ENCODE peak calls at places on chromosomes 7 and 10, in eight cellular contexts. S, L, D, E, B, P, W and H are unnamed samples.

GRCh38 chr7:130925136-130925794 is 191.3 kb upstream of the KLF14 start:
- DNase-seq in D (no peak), S (no peak), W (no peak), L (no peak), E (no peak), P (no peak), B (peak; percentile 23), H (no peak)

GRCh38 chr10:36469585-36469984 is 655.8 kb upstream of the ANKRD30A start:
- DNase-seq in L (no peak), W (no peak), S (no peak), E (peak; percentile 40), B (no peak), D (no peak), P (no peak), H (no peak)

GRCh38 chr10:35409094-35409582 is 72.8 kb downstream of the CCNY start:
- DNase-seq in L (no peak), B (no peak), W (no peak), P (no peak), S (no peak), E (peak; percentile 39), D (no peak), H (peak; percentile 84)

GRCh38 chr10:113854757-113855626 is 531 bp downstream of the NHLRC2 start:
- DNase-seq in E (peak; percentile 88), W (peak; percentile 65), L (peak; percentile 47), P (no peak), D (peak; percentile 32), S (peak; percentile 56), B (peak; percentile 73), H (peak; percentile 46)

GRCh38 chr7:112770051-112770450 is 20.1 kb downstream of the TMEM168 start:
- DNase-seq in S (no peak), W (no peak), L (no peak), E (no peak), D (no peak), P (no peak), B (peak; percentile 38), H (no peak)

GRCh38 chr10:131692686-131693334 is 208.0 kb upstream of the PPP2R2D start:
- DNase-seq in E (no peak), L (no peak), W (no peak), D (no peak), B (no peak), P (no peak), S (no peak), H (no peak)

GRCh38 chr7:43648725-43649406 is 66.0 kb downstream of the STK17A start:
- DNase-seq in S (no peak), L (peak; percentile 78), P (no peak), E (peak; percentile 65), W (no peak), D (peak; percentile 96), B (no peak), H (peak; percentile 17)

GRCh38 chr7:142231716-142232115 is 26.1 kb downstream of the PRSS58 start:
- DNase-seq in P (peak; percentile 8), B (peak; percentile 25), D (no peak), W (no peak), L (no peak), S (peak; percentile 98), E (no peak), H (peak; percentile 23)

GRCh38 chr7:158568974-158569857 is 18.4 kb downstream of the PTPRN2 start:
- DNase-seq in S (no peak), P (no peak), D (no peak), B (no peak), L (no peak), W (no peak), E (no peak), H (peak; percentile 13)

GRCh38 chr7:158563911-158564647 is 23.5 kb downstream of the PTPRN2 start:
- DNase-seq in W (no peak), D (no peak), L (no peak), P (no peak), S (no peak), B (no peak), E (no peak), H (no peak)

GRCh38 chr7:158564648-158565005 is 23.0 kb downstream of the PTPRN2 start:
- DNase-seq in W (no peak), P (no peak), L (no peak), D (no peak), B (no peak), S (no peak), E (peak; percentile 17), H (no peak)

GRCh38 chr7:158569858-158570239 is 17.8 kb downstream of the PTPRN2 start:
- DNase-seq in L (no peak), B (no peak), D (no peak), P (no peak), E (no peak), W (no peak), S (no peak), H (no peak)

DNA sequence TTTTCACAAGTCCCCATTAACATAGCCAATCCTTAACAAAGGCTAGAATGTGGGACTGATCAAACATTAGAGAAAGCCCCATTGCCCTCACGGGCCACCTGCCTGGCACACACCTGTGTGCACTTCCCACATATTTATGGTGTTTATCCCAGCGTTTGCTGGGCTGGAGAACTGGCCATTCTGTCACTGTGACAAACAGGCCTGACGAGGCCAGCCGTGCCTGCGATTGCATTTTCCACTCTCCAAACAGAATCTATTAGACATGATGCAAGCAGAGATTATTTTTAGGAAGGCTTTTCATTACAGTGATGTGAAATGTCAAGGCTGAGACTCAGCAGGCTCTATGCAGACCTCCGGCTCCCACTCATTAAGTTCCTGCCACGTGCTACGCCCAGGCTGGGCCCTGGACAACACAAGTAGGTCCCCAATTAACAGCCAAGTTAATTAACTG is 20.4 kb downstream of the PTPRN2 start:
- DNase-seq in B (no peak), E (no peak), D (no peak), S (no peak), L (no peak), W (no peak), P (no peak), H (no peak)
- H3K9me3 ChIP-seq in B (no peaks in the 10 kb centered on the region), E (no peaks in the 10 kb centered on the region), D (no peaks in the 10 kb centered on the region), S (no peaks in the 10 kb centered on the region), L (no peaks in the 10 kb centered on the region), W (no peaks in the 10 kb centered on the region), P (peaks cover 2% of the 10 kb centered on the region), H (no peaks in the 10 kb centered on the region)

GRCh38 chr10:119656760-119657159 is 5.6 kb downstream of the BAG3 start:
- DNase-seq in E (no peak), D (no peak), P (no peak), L (no peak), S (no peak), W (no peak), B (no peak), H (no peak)

GRCh38 chr10:119658274-119658673 is 7.1 kb downstream of the BAG3 start:
- DNase-seq in E (peak; percentile 70), W (peak; percentile 83), B (peak; percentile 92), D (no peak), L (no peak), S (no peak), P (no peak), H (peak; percentile 96)

GRCh38 chr10:119655566-119656001 is 4.4 kb downstream of the BAG3 start:
- DNase-seq in S (no peak), L (peak; percentile 62), E (peak; percentile 87), P (no peak), W (no peak), D (no peak), B (peak; percentile 68), H (peak; percentile 60)

GRCh38 chr10:119659951-119660350 is 8.8 kb downstream of the BAG3 start:
- DNase-seq in E (no peak), B (peak; percentile 34), L (no peak), D (no peak), W (no peak), S (no peak), P (no peak), H (no peak)

DNA sequence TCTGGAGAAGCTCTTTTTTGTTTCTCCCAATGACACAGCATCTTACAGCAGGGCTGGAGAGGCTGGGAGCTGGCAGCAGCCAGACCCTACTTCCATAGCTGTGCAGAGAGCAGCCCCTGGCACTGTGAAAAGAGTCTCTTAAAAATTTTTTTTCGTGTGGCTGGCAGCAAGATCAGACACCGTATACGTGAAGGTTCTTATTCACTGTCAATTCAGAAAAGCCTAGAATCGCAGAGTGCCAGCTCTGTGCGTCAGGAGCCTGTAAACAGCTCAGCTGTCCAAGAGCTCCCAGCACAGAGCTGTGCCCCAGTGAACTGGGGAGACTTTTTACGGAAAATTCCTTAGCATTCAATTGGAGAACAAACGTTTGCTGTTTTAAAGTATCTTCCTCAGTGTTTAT is 6.5 kb downstream of the BAG3 start:
- DNase-seq in B (peak; percentile 41), L (no peak), S (no peak), D (no peak), W (no peak), E (no peak), P (no peak), H (peak; percentile 82)
- H3K36me3 ChIP-seq in B (no peaks in the 10 kb centered on the region), L (peaks cover 13% of the 10 kb centered on the region), S (no peaks in the 10 kb centered on the region), D (no peaks in the 10 kb centered on the region), W (peaks cover 14% of the 10 kb centered on the region), E (peaks cover 71% of the 10 kb centered on the region), P (peaks cover 56% of the 10 kb centered on the region), H (peaks cover 79% of the 10 kb centered on the region)

DNA sequence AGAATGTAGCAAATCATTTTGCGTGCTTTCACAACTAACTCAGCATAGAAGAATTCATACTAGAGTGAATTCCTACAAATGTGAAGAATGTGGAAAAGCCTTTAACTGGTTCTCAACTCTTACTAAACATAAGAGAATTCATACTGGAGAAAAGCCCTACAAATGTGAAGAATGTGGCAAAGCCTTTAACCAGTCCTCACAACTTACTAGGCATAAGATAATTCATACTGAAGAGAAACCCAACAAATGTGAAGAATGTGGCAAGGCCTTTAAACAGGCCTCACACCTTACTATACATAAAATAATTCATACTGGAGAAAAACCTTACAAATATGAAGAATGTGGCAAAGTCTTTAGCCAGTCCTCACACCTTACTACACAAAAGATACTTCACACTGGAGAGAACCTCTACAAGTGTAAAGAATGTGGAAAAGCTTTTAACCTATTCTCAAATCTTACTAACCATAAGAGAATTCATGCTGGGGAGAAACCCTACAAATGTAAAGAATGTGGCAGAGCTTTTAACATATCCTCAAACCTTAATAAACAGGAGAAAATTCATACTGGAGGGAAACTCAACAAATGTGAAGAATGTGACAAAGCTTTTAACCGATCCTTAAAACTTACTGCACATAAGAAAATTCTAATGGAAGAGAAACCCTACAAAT is 40.8 kb downstream of the ZNF107 start:
- DNase-seq in P (no peak), B (no peak), L (no peak), E (no peak), W (no peak), S (no peak), D (no peak), H (no peak)
- H3K9me3 ChIP-seq in P (peaks cover 8% of the 10 kb centered on the region), B (peaks cover 34% of the 10 kb centered on the region), L (peaks cover 26% of the 10 kb centered on the region), E (peaks cover 19% of the 10 kb centered on the region), W (peaks cover 96% of the 10 kb centered on the region), S (peaks cover 44% of the 10 kb centered on the region), D (no peaks in the 10 kb centered on the region), H (peaks cover 36% of the 10 kb centered on the region)

GRCh38 chr10:127018766-127019165 is 113.5 kb downstream of the DOCK1 start:
- DNase-seq in S (no peak), D (no peak), E (no peak), P (no peak), B (no peak), L (no peak), W (no peak), H (no peak)
- H3K36me3 ChIP-seq in S (no peaks in the 10 kb centered on the region), D (no peaks in the 10 kb centered on the region), E (peaks cover 43% of the 10 kb centered on the region), P (peaks cover 81% of the 10 kb centered on the region), B (no peaks in the 10 kb centered on the region), L (no peaks in the 10 kb centered on the region), W (peaks cover 36% of the 10 kb centered on the region), H (no peaks in the 10 kb centered on the region)

DNA sequence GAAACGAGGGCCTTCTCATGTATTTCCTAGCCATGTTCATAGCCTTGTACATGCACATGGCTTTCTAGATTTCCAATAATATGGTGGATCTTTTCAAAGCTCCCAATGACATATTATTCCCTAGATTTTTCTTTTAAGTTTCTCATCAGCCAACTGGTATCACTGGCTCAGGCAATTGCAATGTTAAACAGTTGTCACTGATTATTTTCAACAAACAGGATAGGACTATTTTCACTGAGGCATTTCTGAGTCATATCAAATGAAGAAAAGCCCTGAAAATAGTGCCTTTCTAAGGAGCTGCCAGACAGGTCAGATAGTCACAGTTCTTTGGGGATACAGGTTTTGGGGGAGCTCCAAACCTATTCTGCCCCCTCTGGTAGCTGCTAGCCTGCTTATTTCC is 4.5 kb upstream of the LMTK2 start:
- DNase-seq in S (no peak), B (no peak), D (no peak), L (no peak), E (no peak), P (no peak), W (no peak), H (no peak)
- H3K9me3 ChIP-seq in S (peaks cover 17% of the 10 kb centered on the region), B (peaks cover 10% of the 10 kb centered on the region), D (no peaks in the 10 kb centered on the region), L (no peaks in the 10 kb centered on the region), E (peaks cover 2% of the 10 kb centered on the region), P (peaks cover 3% of the 10 kb centered on the region), W (peaks cover 21% of the 10 kb centered on the region), H (no peaks in the 10 kb centered on the region)